ENCODE peak calls at places on chromosomes 4 and X, in ten cellular contexts. One of them, this sample, is unnamed.

GRCh38 chr4:80074651-80075050 is 1.6 kb upstream of the ANTXR2 start:
- DNase-seq in iris pigment epithelial cell: no peak
- DNase-seq in epithelial cell of proximal tubule: no peak
- DNase-seq in NT2/D1: no peak
- DNase-seq in amniotic stem cell: no peak
- DNase-seq in epithelial cell of esophagus: no peak
- DNase-seq in activated CD4-positive, alpha-beta T cell treated with anti-CD3 and anti-CD28 coated beads for 24 hours: no peak
- DNase-seq in adrenal gland: no peak
- DNase-seq in globus pallidus: no peak
- DNase-seq in AG04450: no peak
- DNase-seq in this sample: no peak

GRCh38 chr4:41256740-41257256 is at the start of gene UCHL1:
- DNase-seq in iris pigment epithelial cell: peak
- DNase-seq in epithelial cell of proximal tubule: no peak
- DNase-seq in NT2/D1: peak
- DNase-seq in amniotic stem cell: peak
- DNase-seq in epithelial cell of esophagus: no peak
- DNase-seq in activated CD4-positive, alpha-beta T cell treated with anti-CD3 and anti-CD28 coated beads for 24 hours: no peak
- DNase-seq in adrenal gland: peak
- DNase-seq in globus pallidus: peak
- DNase-seq in AG04450: peak
- DNase-seq in this sample: peak

GRCh38 chr4:112031712-112032328 is 113.4 kb upstream of the FAM241A start:
- DNase-seq in iris pigment epithelial cell: peak
- DNase-seq in epithelial cell of proximal tubule: peak
- DNase-seq in NT2/D1: no peak
- DNase-seq in amniotic stem cell: peak
- DNase-seq in epithelial cell of esophagus: peak
- DNase-seq in activated CD4-positive, alpha-beta T cell treated with anti-CD3 and anti-CD28 coated beads for 24 hours: no peak
- DNase-seq in adrenal gland: no peak
- DNase-seq in globus pallidus: peak
- DNase-seq in AG04450: peak
- DNase-seq in this sample: peak

GRCh38 chr4:2794707-2795557 is 2.0 kb downstream of the SH3BP2 start:
- DNase-seq in iris pigment epithelial cell: peak
- DNase-seq in epithelial cell of proximal tubule: no peak
- DNase-seq in NT2/D1: no peak
- DNase-seq in amniotic stem cell: no peak
- DNase-seq in epithelial cell of esophagus: peak
- DNase-seq in activated CD4-positive, alpha-beta T cell treated with anti-CD3 and anti-CD28 coated beads for 24 hours: no peak
- DNase-seq in adrenal gland: peak
- DNase-seq in globus pallidus: peak
- DNase-seq in AG04450: no peak
- DNase-seq in this sample: peak

GRCh38 chr4:171612907-171613306 is 200.3 kb upstream of the GALNTL6 start:
- DNase-seq in iris pigment epithelial cell: no peak
- DNase-seq in epithelial cell of proximal tubule: no peak
- DNase-seq in NT2/D1: no peak
- DNase-seq in amniotic stem cell: no peak
- DNase-seq in epithelial cell of esophagus: no peak
- DNase-seq in activated CD4-positive, alpha-beta T cell treated with anti-CD3 and anti-CD28 coated beads for 24 hours: no peak
- DNase-seq in adrenal gland: no peak
- DNase-seq in globus pallidus: no peak
- DNase-seq in AG04450: no peak
- DNase-seq in this sample: no peak

GRCh38 chr4:498328-498919 is 532 bp downstream of the ZNF721 start:
- DNase-seq in iris pigment epithelial cell: no peak
- DNase-seq in epithelial cell of proximal tubule: no peak
- DNase-seq in NT2/D1: no peak
- DNase-seq in amniotic stem cell: no peak
- DNase-seq in epithelial cell of esophagus: no peak
- DNase-seq in activated CD4-positive, alpha-beta T cell treated with anti-CD3 and anti-CD28 coated beads for 24 hours: no peak
- DNase-seq in adrenal gland: no peak
- DNase-seq in globus pallidus: no peak
- DNase-seq in AG04450: no peak
- DNase-seq in this sample: no peak

GRCh38 chr4:186918466-186918865 is 194.8 kb upstream of the FAT1 start:
- DNase-seq in iris pigment epithelial cell: no peak
- DNase-seq in epithelial cell of proximal tubule: no peak
- DNase-seq in NT2/D1: no peak
- DNase-seq in amniotic stem cell: no peak
- DNase-seq in epithelial cell of esophagus: no peak
- DNase-seq in activated CD4-positive, alpha-beta T cell treated with anti-CD3 and anti-CD28 coated beads for 24 hours: no peak
- DNase-seq in adrenal gland: no peak
- DNase-seq in globus pallidus: no peak
- DNase-seq in AG04450: no peak
- DNase-seq in this sample: no peak

GRCh38 chr4:138188406-138189084 is 53.6 kb downstream of the SLC7A11 start:
- DNase-seq in iris pigment epithelial cell: no peak
- DNase-seq in epithelial cell of proximal tubule: no peak
- DNase-seq in NT2/D1: no peak
- DNase-seq in amniotic stem cell: no peak
- DNase-seq in epithelial cell of esophagus: peak
- DNase-seq in activated CD4-positive, alpha-beta T cell treated with anti-CD3 and anti-CD28 coated beads for 24 hours: no peak
- DNase-seq in adrenal gland: no peak
- DNase-seq in globus pallidus: no peak
- DNase-seq in AG04450: no peak
- DNase-seq in this sample: no peak

GRCh38 chrX:123818243-123818642 is 41.6 kb upstream of the XIAP start:
- DNase-seq in iris pigment epithelial cell: peak
- DNase-seq in epithelial cell of proximal tubule: peak
- DNase-seq in NT2/D1: no peak
- DNase-seq in amniotic stem cell: peak
- DNase-seq in epithelial cell of esophagus: peak
- DNase-seq in activated CD4-positive, alpha-beta T cell treated with anti-CD3 and anti-CD28 coated beads for 24 hours: no peak
- DNase-seq in adrenal gland: no peak
- DNase-seq in globus pallidus: no peak
- DNase-seq in AG04450: no peak
- DNase-seq in this sample: no peak

GRCh38 chr4:25588211-25588610 is 67.4 kb upstream of the SLC34A2 start:
- DNase-seq in iris pigment epithelial cell: no peak
- DNase-seq in epithelial cell of proximal tubule: no peak
- DNase-seq in NT2/D1: no peak
- DNase-seq in amniotic stem cell: no peak
- DNase-seq in epithelial cell of esophagus: no peak
- DNase-seq in activated CD4-positive, alpha-beta T cell treated with anti-CD3 and anti-CD28 coated beads for 24 hours: no peak
- DNase-seq in adrenal gland: no peak
- DNase-seq in globus pallidus: no peak
- DNase-seq in AG04450: no peak
- DNase-seq in this sample: no peak

GRCh38 chrX:45527834-45528233 is 327.2 kb upstream of the DIPK2B start:
- DNase-seq in iris pigment epithelial cell: peak
- DNase-seq in epithelial cell of proximal tubule: no peak
- DNase-seq in NT2/D1: no peak
- DNase-seq in amniotic stem cell: no peak
- DNase-seq in epithelial cell of esophagus: no peak
- DNase-seq in activated CD4-positive, alpha-beta T cell treated with anti-CD3 and anti-CD28 coated beads for 24 hours: no peak
- DNase-seq in adrenal gland: no peak
- DNase-seq in globus pallidus: no peak
- DNase-seq in AG04450: no peak
- DNase-seq in this sample: no peak

GRCh38 chr4:185005209-185005819 is 13.0 kb upstream of the HELT start:
- DNase-seq in iris pigment epithelial cell: peak
- DNase-seq in epithelial cell of proximal tubule: no peak
- DNase-seq in NT2/D1: no peak
- DNase-seq in amniotic stem cell: peak
- DNase-seq in epithelial cell of esophagus: peak
- DNase-seq in activated CD4-positive, alpha-beta T cell treated with anti-CD3 and anti-CD28 coated beads for 24 hours: peak
- DNase-seq in adrenal gland: peak
- DNase-seq in globus pallidus: peak
- DNase-seq in AG04450: peak
- DNase-seq in this sample: peak

GRCh38 chr4:83535945-83536648 is at the start of gene GPAT3:
- DNase-seq in iris pigment epithelial cell: peak
- DNase-seq in epithelial cell of proximal tubule: no peak
- DNase-seq in NT2/D1: no peak
- DNase-seq in amniotic stem cell: peak
- DNase-seq in epithelial cell of esophagus: peak
- DNase-seq in activated CD4-positive, alpha-beta T cell treated with anti-CD3 and anti-CD28 coated beads for 24 hours: peak
- DNase-seq in adrenal gland: peak
- DNase-seq in globus pallidus: no peak
- DNase-seq in AG04450: no peak
- DNase-seq in this sample: peak

GRCh38 chr4:189021831-189022230 is 882.6 kb downstream of the TRIML1 start:
- DNase-seq in iris pigment epithelial cell: peak
- DNase-seq in epithelial cell of proximal tubule: no peak
- DNase-seq in NT2/D1: no peak
- DNase-seq in amniotic stem cell: no peak
- DNase-seq in epithelial cell of esophagus: no peak
- DNase-seq in activated CD4-positive, alpha-beta T cell treated with anti-CD3 and anti-CD28 coated beads for 24 hours: no peak
- DNase-seq in adrenal gland: peak
- DNase-seq in globus pallidus: no peak
- DNase-seq in AG04450: peak
- DNase-seq in this sample: no peak

GRCh38 chrX:153722704-153723350 is 1.4 kb downstream of the BCAP31 start:
- DNase-seq in iris pigment epithelial cell: peak
- DNase-seq in epithelial cell of proximal tubule: no peak
- DNase-seq in NT2/D1: no peak
- DNase-seq in amniotic stem cell: no peak
- DNase-seq in epithelial cell of esophagus: peak
- DNase-seq in activated CD4-positive, alpha-beta T cell treated with anti-CD3 and anti-CD28 coated beads for 24 hours: no peak
- DNase-seq in adrenal gland: no peak
- DNase-seq in globus pallidus: no peak
- DNase-seq in AG04450: no peak
- DNase-seq in this sample: no peak

GRCh38 chr4:108830509-108831244 is 67.8 kb upstream of the ETNPPL start:
- DNase-seq in iris pigment epithelial cell: peak
- DNase-seq in epithelial cell of proximal tubule: no peak
- DNase-seq in NT2/D1: no peak
- DNase-seq in amniotic stem cell: no peak
- DNase-seq in epithelial cell of esophagus: no peak
- DNase-seq in activated CD4-positive, alpha-beta T cell treated with anti-CD3 and anti-CD28 coated beads for 24 hours: no peak
- DNase-seq in adrenal gland: no peak
- DNase-seq in globus pallidus: peak
- DNase-seq in AG04450: no peak
- DNase-seq in this sample: peak

GRCh38 chr4:108821056-108821925 is 58.4 kb upstream of the ETNPPL start:
- DNase-seq in iris pigment epithelial cell: peak
- DNase-seq in epithelial cell of proximal tubule: no peak
- DNase-seq in NT2/D1: no peak
- DNase-seq in amniotic stem cell: no peak
- DNase-seq in epithelial cell of esophagus: peak
- DNase-seq in activated CD4-positive, alpha-beta T cell treated with anti-CD3 and anti-CD28 coated beads for 24 hours: no peak
- DNase-seq in adrenal gland: no peak
- DNase-seq in globus pallidus: no peak
- DNase-seq in AG04450: no peak
- DNase-seq in this sample: no peak

GRCh38 chr4:4990857-4991540 is 28.3 kb downstream of the CYTL1 start:
- DNase-seq in iris pigment epithelial cell: peak
- DNase-seq in epithelial cell of proximal tubule: peak
- DNase-seq in NT2/D1: no peak
- DNase-seq in amniotic stem cell: peak
- DNase-seq in epithelial cell of esophagus: no peak
- DNase-seq in activated CD4-positive, alpha-beta T cell treated with anti-CD3 and anti-CD28 coated beads for 24 hours: no peak
- DNase-seq in adrenal gland: peak
- DNase-seq in globus pallidus: peak
- DNase-seq in AG04450: no peak
- DNase-seq in this sample: peak

GRCh38 chr4:108331905-108332632 is 163.3 kb upstream of the LEF1 start:
- DNase-seq in iris pigment epithelial cell: no peak
- DNase-seq in epithelial cell of proximal tubule: no peak
- DNase-seq in NT2/D1: no peak
- DNase-seq in amniotic stem cell: no peak
- DNase-seq in epithelial cell of esophagus: no peak
- DNase-seq in activated CD4-positive, alpha-beta T cell treated with anti-CD3 and anti-CD28 coated beads for 24 hours: no peak
- DNase-seq in adrenal gland: no peak
- DNase-seq in globus pallidus: no peak
- DNase-seq in AG04450: no peak
- DNase-seq in this sample: no peak

GRCh38 chr4:6228158-6229067 is 28.1 kb upstream of the JAKMIP1 start:
- DNase-seq in iris pigment epithelial cell: no peak
- DNase-seq in epithelial cell of proximal tubule: no peak
- DNase-seq in NT2/D1: no peak
- DNase-seq in amniotic stem cell: no peak
- DNase-seq in epithelial cell of esophagus: no peak
- DNase-seq in activated CD4-positive, alpha-beta T cell treated with anti-CD3 and anti-CD28 coated beads for 24 hours: no peak
- DNase-seq in adrenal gland: peak
- DNase-seq in globus pallidus: no peak
- DNase-seq in AG04450: no peak
- DNase-seq in this sample: no peak

GRCh38 chr4:22434895-22435294 is 81.0 kb downstream of the ADGRA3 start:
- DNase-seq in iris pigment epithelial cell: peak
- DNase-seq in epithelial cell of proximal tubule: peak
- DNase-seq in NT2/D1: peak
- DNase-seq in amniotic stem cell: no peak
- DNase-seq in epithelial cell of esophagus: peak
- DNase-seq in activated CD4-positive, alpha-beta T cell treated with anti-CD3 and anti-CD28 coated beads for 24 hours: no peak
- DNase-seq in adrenal gland: peak
- DNase-seq in globus pallidus: peak
- DNase-seq in AG04450: peak
- DNase-seq in this sample: peak

GRCh38 chr4:184383497-184384055 is 90.8 kb downstream of the IRF2 start:
- DNase-seq in iris pigment epithelial cell: peak
- DNase-seq in epithelial cell of proximal tubule: peak
- DNase-seq in NT2/D1: no peak
- DNase-seq in amniotic stem cell: peak
- DNase-seq in epithelial cell of esophagus: peak
- DNase-seq in activated CD4-positive, alpha-beta T cell treated with anti-CD3 and anti-CD28 coated beads for 24 hours: no peak
- DNase-seq in adrenal gland: peak
- DNase-seq in globus pallidus: no peak
- DNase-seq in AG04450: peak
- DNase-seq in this sample: no peak

GRCh38 chr4:154741131-154741530 is 2.7 kb upstream of the LRAT start:
- DNase-seq in iris pigment epithelial cell: no peak
- DNase-seq in epithelial cell of proximal tubule: no peak
- DNase-seq in NT2/D1: no peak
- DNase-seq in amniotic stem cell: no peak
- DNase-seq in epithelial cell of esophagus: no peak
- DNase-seq in activated CD4-positive, alpha-beta T cell treated with anti-CD3 and anti-CD28 coated beads for 24 hours: no peak
- DNase-seq in adrenal gland: no peak
- DNase-seq in globus pallidus: no peak
- DNase-seq in AG04450: no peak
- DNase-seq in this sample: no peak

GRCh38 chr4:3286335-3287175 is 6.3 kb upstream of the RGS12 start:
- DNase-seq in iris pigment epithelial cell: no peak
- DNase-seq in epithelial cell of proximal tubule: no peak
- DNase-seq in NT2/D1: no peak
- DNase-seq in amniotic stem cell: no peak
- DNase-seq in epithelial cell of esophagus: no peak
- DNase-seq in activated CD4-positive, alpha-beta T cell treated with anti-CD3 and anti-CD28 coated beads for 24 hours: no peak
- DNase-seq in adrenal gland: peak
- DNase-seq in globus pallidus: no peak
- DNase-seq in AG04450: no peak
- DNase-seq in this sample: no peak

GRCh38 chr4:123616970-123617392 is 220.4 kb downstream of the SPRY1 start:
- DNase-seq in iris pigment epithelial cell: peak
- DNase-seq in epithelial cell of proximal tubule: no peak
- DNase-seq in NT2/D1: peak
- DNase-seq in amniotic stem cell: no peak
- DNase-seq in epithelial cell of esophagus: no peak
- DNase-seq in activated CD4-positive, alpha-beta T cell treated with anti-CD3 and anti-CD28 coated beads for 24 hours: no peak
- DNase-seq in adrenal gland: peak
- DNase-seq in globus pallidus: peak
- DNase-seq in AG04450: no peak
- DNase-seq in this sample: peak

GRCh38 chr4:146545102-146545501 is 23.4 kb upstream of the SLC10A7 start:
- DNase-seq in iris pigment epithelial cell: peak
- DNase-seq in epithelial cell of proximal tubule: no peak
- DNase-seq in NT2/D1: no peak
- DNase-seq in amniotic stem cell: no peak
- DNase-seq in epithelial cell of esophagus: peak
- DNase-seq in activated CD4-positive, alpha-beta T cell treated with anti-CD3 and anti-CD28 coated beads for 24 hours: no peak
- DNase-seq in adrenal gland: no peak
- DNase-seq in globus pallidus: no peak
- DNase-seq in AG04450: no peak
- DNase-seq in this sample: no peak

GRCh38 chr4:173121044-173121685 is 47.4 kb upstream of the GALNT7 start:
- DNase-seq in iris pigment epithelial cell: peak
- DNase-seq in epithelial cell of proximal tubule: no peak
- DNase-seq in NT2/D1: no peak
- DNase-seq in amniotic stem cell: no peak
- DNase-seq in epithelial cell of esophagus: peak
- DNase-seq in activated CD4-positive, alpha-beta T cell treated with anti-CD3 and anti-CD28 coated beads for 24 hours: no peak
- DNase-seq in adrenal gland: no peak
- DNase-seq in globus pallidus: no peak
- DNase-seq in AG04450: no peak
- DNase-seq in this sample: no peak

GRCh38 chr4:25552580-25553271 is 102.9 kb upstream of the SLC34A2 start:
- DNase-seq in iris pigment epithelial cell: no peak
- DNase-seq in epithelial cell of proximal tubule: no peak
- DNase-seq in NT2/D1: no peak
- DNase-seq in amniotic stem cell: no peak
- DNase-seq in epithelial cell of esophagus: no peak
- DNase-seq in activated CD4-positive, alpha-beta T cell treated with anti-CD3 and anti-CD28 coated beads for 24 hours: no peak
- DNase-seq in adrenal gland: peak
- DNase-seq in globus pallidus: peak
- DNase-seq in AG04450: no peak
- DNase-seq in this sample: peak